ENCODE peak calls at places on chromosomes 4 and X, in nine cellular contexts. B is transverse colon; E is stimulated activated CD4-positive, alpha-beta T cell treated with anti-CD3 and anti-CD28 coated beads, Interleukin-4, amount 100 ng/mL, for 4 hours; X is sciatic nerve; O is activated CD8-positive, alpha-beta memory T cell treated with anti-CD3 and anti-CD28 coated beads, Interleukin-2, amount 50 U/mL, for 4 hours; K is T-helper 2 cell; W is GM06990; A is HTR-8/SVneo; I is NCI-H1092 treated with DMSO at 0.1 percent for 48 hours. G is an unnamed sample.
A peak's percentile ranks its signal among the peaks of the same experiment; 100 is the strongest.

GRCh38 chr4:41748788-41749445 is 392 bp upstream of the PHOX2B start:
- DNase-seq in B (no peak), E (no peak), X (no peak), O (no peak), K (no peak), W (no peak), A (no peak), I (no peak), G (peak; percentile 78)

GRCh38 chrX:57977992-57978391 is 67.7 kb upstream of the ZXDA start:
- DNase-seq in B (no peak), E (no peak), X (no peak), O (no peak), K (no peak), W (no peak), A (no peak), I (no peak), G (no peak)

GRCh38 chr4:107654694-107655093 is 65.3 kb downstream of the PAPSS1 start:
- DNase-seq in B (no peak), E (no peak), X (no peak), O (no peak), K (no peak), W (no peak), A (no peak), I (peak; percentile 24), G (peak; percentile 74)

GRCh38 chr4:128782875-128783614 is 26.5 kb upstream of the JADE1 start:
- DNase-seq in B (no peak), E (no peak), X (no peak), O (no peak), K (no peak), W (no peak), A (no peak), I (no peak), G (no peak)

GRCh38 chr4:56683455-56683854 is 2.4 kb upstream of the HOPX start:
- DNase-seq in B (no peak), E (no peak), X (no peak), O (no peak), K (no peak), W (no peak), A (no peak), I (no peak), G (no peak)

GRCh38 chrX:153516055-153516454 is 1.4 kb upstream of the ATP2B3 start:
- DNase-seq in B (no peak), E (no peak), X (no peak), O (no peak), K (no peak), W (no peak), A (no peak), I (no peak), G (no peak)

GRCh38 chrX:20461576-20461975 is 194.9 kb upstream of the RPS6KA3 start:
- DNase-seq in B (no peak), E (no peak), X (no peak), O (no peak), K (no peak), W (no peak), A (no peak), I (no peak), G (no peak)

GRCh38 chr4:188822698-188823097 is 683.5 kb downstream of the TRIML1 start:
- DNase-seq in B (no peak), E (no peak), X (no peak), O (no peak), K (no peak), W (no peak), A (no peak), I (no peak), G (no peak)

GRCh38 chr4:73281396-73281795 is 22.8 kb upstream of the ANKRD17 start:
- DNase-seq in B (no peak), E (no peak), X (no peak), O (no peak), K (no peak), W (no peak), A (no peak), I (no peak), G (no peak)